ENCODE peak calls at places on chromosomes 2 and 18, in four cellular contexts. W, F, S and L are unnamed samples. For H3K4me1, the result is how much of the 10 kb centered on the place peaks cover.

GRCh38 chr2:228658998-228659397 is 477.5 kb upstream of the SPHKAP start:
- DNase-seq in W (no peak), F (peak), S (no peak), L (no peak)

GRCh38 chr2:9365498-9366019 is 57.8 kb downstream of the ITGB1BP1 start:
- DNase-seq in W (no peak), F (no peak), S (no peak), L (no peak)

GRCh38 chr2:52597361-52597760 is 1170.2 kb upstream of the CHAC2 start:
- DNase-seq in W (no peak), F (no peak), S (no peak), L (no peak)

GRCh38 chr2:140154711-140155110 is 1374.5 kb upstream of the NXPH2 start:
- DNase-seq in W (no peak), F (no peak), S (no peak), L (no peak)

GRCh38 chr18:55918449-55918848 is 330.5 kb upstream of the TCF4 start:
- DNase-seq in W (no peak), F (peak), S (no peak), L (no peak)

GRCh38 chr18:32891797-32892196 is 119.0 kb upstream of the KLHL14 start:
- DNase-seq in W (no peak), F (no peak), S (no peak), L (no peak)

GRCh38 chr2:111950241-111950640 is 51.8 kb downstream of the MERTK start:
- DNase-seq in W (no peak), F (no peak), S (no peak), L (no peak)

GRCh38 chr2:39893616-39894015 is 114.6 kb upstream of the THUMPD2 start:
- DNase-seq in W (no peak), F (no peak), S (no peak), L (no peak)

GRCh38 chr2:37585295-37585908 is 86.0 kb downstream of the CDC42EP3 start:
- DNase-seq in W (peak), F (no peak), S (peak), L (no peak)

GRCh38 chr2:229342376-229342775 is 71.3 kb upstream of the PID1 start:
- DNase-seq in W (peak), F (peak), S (peak), L (peak)

GRCh38 chr2:39494784-39495251 is 57.7 kb upstream of the MAP4K3 start:
- DNase-seq in W (no peak), F (peak), S (no peak), L (no peak)

GRCh38 chr18:79612291-79613108 is 67.1 kb upstream of the CTDP1 start:
- DNase-seq in W (no peak), F (no peak), S (no peak), L (no peak)

GRCh38 chr2:9739508-9739907 is 103.8 kb upstream of the TAF1B start:
- DNase-seq in W (peak), F (peak), S (peak), L (peak)

GRCh38 chr2:120052597-120052996 is 39.7 kb downstream of the EPB41L5 start:
- DNase-seq in W (no peak), F (peak), S (no peak), L (no peak)

GRCh38 chr2:159226059-159226461 is 60.4 kb downstream of the WDSUB1 start:
- DNase-seq in W (no peak), F (peak), S (peak), L (no peak)

GRCh38 chr2:30148850-30149249 is 2.0 kb downstream of the YPEL5 start:
- DNase-seq in W (no peak), F (no peak), S (no peak), L (no peak)

GRCh38 chr2:186526281-186526680 is 40.2 kb downstream of the ZC3H15 start:
- DNase-seq in W (no peak), F (no peak), S (no peak), L (no peak)

GRCh38 chr18:70450658-70451253 is 161.9 kb downstream of the SOCS6 start:
- DNase-seq in W (no peak), F (peak), S (no peak), L (no peak)

GRCh38 chr18:49811151-49811938 is 2.0 kb downstream of the ACAA2 start:
- DNase-seq in W (no peak), F (peak), S (no peak), L (no peak)

GRCh38 chr18:49170925-49171509 is 220.3 kb upstream of the SMAD7 start:
- DNase-seq in W (no peak), F (no peak), S (no peak), L (no peak)

GRCh38 chr2:159114835-159115234 is 146.4 kb downstream of the TANC1 start:
- DNase-seq in W (no peak), F (no peak), S (no peak), L (no peak)

GRCh38 chr18:8812631-8813030 is 107.3 kb downstream of the MTCL1 start:
- DNase-seq in W (no peak), F (peak), S (no peak), L (no peak)

GRCh38 chr2:199197448-199197847 is 260.3 kb downstream of the SATB2 start:
- DNase-seq in W (no peak), F (peak), S (no peak), L (no peak)

GRCh38 chr2:219448776-219449476 is 14.3 kb downstream of the SPEG start:
- DNase-seq in W (no peak), F (no peak), S (no peak), L (no peak)

GRCh38 chr2:131034122-131035051 is 58.9 kb downstream of the FAM168B start:
- DNase-seq in W (peak), F (peak), S (no peak), L (no peak)

GRCh38 chr18:13454363-13455150 is 236.0 kb downstream of the LDLRAD4 start:
- DNase-seq in W (no peak), F (no peak), S (no peak), L (no peak)

GRCh38 chr2:127671557-127672302 is 3.6 kb downstream of the LIMS2 start:
- DNase-seq in W (no peak), F (no peak), S (peak), L (no peak)

GRCh38 chr18:7601249-7601620 is 34.1 kb downstream of the PTPRM start:
- DNase-seq in W (no peak), F (peak), S (no peak), L (no peak)

GRCh38 chr2:217393585-217394032 is 533.7 kb upstream of the TNP1 start:
- DNase-seq in W (peak), F (peak), S (peak), L (peak)

GRCh38 chr18:811192-812122 is 585 bp downstream of the YES1 start:
- DNase-seq in W (no peak), F (peak), S (peak), L (peak)

GRCh38 chr2:20534913-20535801 is 88.3 kb downstream of the RHOB start:
- DNase-seq in W (no peak), F (no peak), S (no peak), L (no peak)

GRCh38 chr18:65468881-65469280 is 281.9 kb upstream of the CDH7 start:
- DNase-seq in W (no peak), F (no peak), S (no peak), L (no peak)

GRCh38 chr2:134957477-134957876 is 38.9 kb downstream of the CCNT2 start:
- DNase-seq in W (no peak), F (no peak), S (no peak), L (no peak)

GRCh38 chr2:128432423-128432822 is 113.8 kb upstream of the HS6ST1 start:
- DNase-seq in W (no peak), F (no peak), S (no peak), L (no peak)

GRCh38 chr2:198273670-198274069 is 469.3 kb downstream of the PLCL1 start:
- DNase-seq in W (no peak), F (peak), S (no peak), L (no peak)

GRCh38 chr2:48423376-48423775 is 106.6 kb upstream of the STON1 start:
- DNase-seq in W (no peak), F (peak), S (no peak), L (no peak)

GRCh38 chr2:181680055-181680936 is at the start of gene NEUROD1:
- DNase-seq in W (no peak), F (no peak), S (peak), L (no peak)

GRCh38 chr2:193695367-193695766 is 1500.6 kb upstream of the TMEFF2 start:
- DNase-seq in W (no peak), F (peak), S (no peak), L (no peak)

DNA sequence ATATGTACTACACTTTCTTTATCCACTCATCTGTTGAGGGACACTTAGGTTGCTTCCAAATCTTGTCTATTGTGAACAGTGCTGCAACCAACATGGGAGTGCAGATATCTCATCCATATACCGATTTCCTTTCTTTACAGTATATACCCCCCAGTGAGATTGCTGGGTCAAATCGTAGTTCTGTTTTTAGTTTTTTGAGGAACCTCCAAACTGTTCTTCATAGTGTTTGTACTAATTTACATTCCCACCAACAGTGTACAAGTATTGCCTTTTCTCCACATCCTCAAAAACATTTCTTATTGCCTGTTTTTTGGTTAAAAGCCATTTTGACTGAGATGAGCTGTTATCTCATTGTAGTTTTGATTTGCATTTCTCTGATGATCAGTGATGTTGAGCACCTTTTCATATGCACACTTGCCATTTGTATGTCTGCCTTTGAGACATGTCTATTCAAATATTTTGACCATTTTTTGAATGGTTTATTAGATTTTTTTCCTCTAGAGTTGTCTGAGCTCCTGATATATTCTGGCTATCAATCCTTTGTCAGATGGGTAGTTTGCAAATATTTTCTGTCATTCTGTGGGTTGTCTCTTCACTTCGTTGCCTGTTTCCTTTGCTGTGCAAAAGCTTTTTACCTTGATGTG is 12.2 kb downstream of the PLEK start:
- DNase-seq in W (no peak), F (no peak), S (no peak), L (no peak)
- H3K4me3 ChIP-seq in W (no peak), F (no peak), S (no peak), L (no peak)

GRCh38 chr2:11264007-11264406 is 80.4 kb downstream of the ROCK2 start:
- DNase-seq in W (no peak), F (no peak), S (no peak), L (no peak)
- H3K27ac ChIP-seq in W (no peak), F (no peak), S (no peak), L (no peak)

DNA sequence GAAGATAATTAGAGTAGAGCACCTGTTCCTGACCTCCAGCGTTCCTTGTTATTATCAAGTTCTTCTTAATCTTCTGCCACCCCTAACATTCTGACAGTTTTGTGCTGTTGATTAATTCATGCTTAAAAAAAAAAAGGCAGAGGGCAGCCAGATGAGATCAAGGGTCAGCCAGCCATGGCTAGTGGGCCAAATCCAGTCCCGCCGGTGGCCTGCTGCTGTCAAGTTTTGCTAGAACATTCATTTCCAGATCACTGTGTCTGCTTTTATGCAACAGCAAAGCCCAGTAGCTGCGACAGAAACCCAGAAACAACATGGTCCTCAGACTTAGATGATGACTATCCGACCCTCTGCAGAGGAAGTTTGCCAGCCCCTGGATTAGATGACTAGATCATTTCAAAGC is 101.6 kb downstream of the RNF144A start:
- DNase-seq in W (no peak), F (no peak), S (no peak), L (no peak)
- H3K4me1 ChIP-seq in W (under half), F (under half), S (half or more), L (under half)

GRCh38 chr2:230410861-230411464 is 5.0 kb upstream of the SP100 start:
- DNase-seq in W (no peak), F (no peak), S (no peak), L (no peak)

GRCh38 chr2:230411484-230412368 is 4.3 kb upstream of the SP100 start:
- DNase-seq in W (peak), F (peak), S (peak), L (peak)

GRCh38 chr2:230412846-230413245 is 3.2 kb upstream of the SP100 start:
- DNase-seq in W (no peak), F (no peak), S (no peak), L (no peak)

GRCh38 chr2:230413465-230413864 is 2.5 kb upstream of the SP100 start:
- DNase-seq in W (no peak), F (no peak), S (no peak), L (no peak)

DNA sequence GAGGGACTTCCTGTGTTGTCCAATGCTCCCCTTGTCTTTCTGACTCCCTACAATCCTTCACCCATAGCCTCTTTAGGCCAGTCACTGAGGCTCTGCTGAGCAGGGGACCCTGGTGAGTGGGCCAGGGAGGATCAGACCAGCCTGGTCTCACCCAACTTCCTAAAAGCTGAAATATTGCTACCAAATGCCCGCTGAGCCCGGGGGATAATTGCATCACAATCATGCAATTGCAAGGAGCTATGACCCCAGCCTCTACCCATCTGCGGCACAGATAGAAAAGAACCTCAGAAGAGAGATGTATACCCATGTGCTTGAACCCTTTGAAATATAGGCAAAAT is 3.7 kb upstream of the SP100 start:
- DNase-seq in W (no peak), F (no peak), S (no peak), L (no peak)
- H3K4me3 ChIP-seq in W (peak), F (peak), S (no peak), L (peak)

GRCh38 chr18:22171263-22171838 is 2.0 kb downstream of the GATA6 start:
- DNase-seq in W (peak), F (peak), S (no peak), L (no peak)

GRCh38 chr18:22171839-22172582 is 2.6 kb downstream of the GATA6 start:
- DNase-seq in W (peak), F (peak), S (peak), L (no peak)

GRCh38 chr18:22173221-22173927 is 4.0 kb downstream of the GATA6 start:
- DNase-seq in W (peak), F (no peak), S (no peak), L (no peak)

GRCh38 chr18:22173928-22174301 is 4.5 kb downstream of the GATA6 start:
- DNase-seq in W (peak), F (no peak), S (no peak), L (no peak)

GRCh38 chr18:22172594-22173049 is 3.2 kb downstream of the GATA6 start:
- DNase-seq in W (peak), F (peak), S (peak), L (no peak)
- H3K27ac ChIP-seq in W (peak), F (no peak), S (peak), L (peak)

DNA sequence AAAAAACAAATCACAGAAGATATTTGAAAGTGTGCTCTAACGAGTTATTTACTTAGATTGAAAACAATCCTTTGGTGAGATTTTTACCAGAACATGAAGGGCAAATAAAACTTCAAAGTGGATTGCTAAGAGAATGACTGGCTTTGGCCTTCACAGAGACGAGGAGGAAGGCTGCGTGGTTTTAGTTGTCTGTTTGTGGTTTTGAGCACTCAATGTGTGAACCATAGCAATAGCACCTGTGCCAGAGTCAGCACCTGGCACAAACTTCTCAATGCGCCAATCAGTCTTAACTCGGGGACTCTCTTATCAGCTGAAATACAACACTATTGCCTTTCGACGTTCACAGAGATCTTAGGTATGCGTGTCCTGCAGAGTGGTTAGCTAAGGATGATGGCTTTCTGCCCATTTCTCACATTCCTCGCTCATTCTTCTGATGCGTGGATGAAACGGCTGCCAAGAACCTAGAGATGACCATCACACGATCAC is 70.0 kb downstream of the MBP start:
- DNase-seq in W (no peak), F (no peak), S (no peak), L (no peak)
- H3K4me1 ChIP-seq in W (under half), F (under half), S (under half), L (under half)

GRCh38 chr2:118841450-118841827 is 6.0 kb downstream of the EN1 start:
- DNase-seq in W (no peak), F (no peak), S (no peak), L (no peak)
- H3K4me3 ChIP-seq in W (no peak), F (no peak), S (no peak), L (no peak)